ENCODE peak calls at places on chromosomes 13 and 19, in five cellular contexts. V, Z, N, F and P are unnamed samples.
A peak's percentile ranks its signal among the peaks of the same experiment; 100 is the strongest.

GRCh38 chr19:46486358-46486757 is 9.3 kb downstream of the PNMA8B start:
- DNase-seq in N (no peak), F (no peak), Z (no peak), V (no peak), P (no peak)

GRCh38 chr13:47478985-47479384 is 522.1 kb downstream of the SUCLA2 start:
- DNase-seq in F (no peak), N (no peak), Z (no peak), V (no peak), P (no peak)

GRCh38 chr13:25733696-25734435 is 317.9 kb downstream of the SHISA2 start:
- DNase-seq in F (no peak), V (peak; percentile 36), Z (no peak), N (no peak), P (no peak)

GRCh38 chr13:113493315-113493951 is 2.9 kb upstream of the DCUN1D2 start:
- DNase-seq in F (no peak), N (no peak), V (peak; percentile 97), Z (no peak), P (peak; percentile 45)

GRCh38 chr13:105035092-105035491 is 1500.4 kb downstream of the EFNB2 start:
- DNase-seq in V (no peak), Z (no peak), F (no peak), N (no peak), P (no peak)

GRCh38 chr13:59635591-59635990 is 528.1 kb downstream of the DIAPH3 start:
- DNase-seq in V (no peak), F (no peak), N (no peak), Z (no peak), P (no peak)

GRCh38 chr13:45278096-45278645 is 62.8 kb downstream of the TPT1 start:
- DNase-seq in F (no peak), N (no peak), V (peak; percentile 42), Z (no peak), P (no peak)

GRCh38 chr13:61728468-61728867 is 312.8 kb upstream of the PCDH20 start:
- DNase-seq in F (no peak), N (no peak), V (peak; percentile 48), Z (no peak), P (no peak)

GRCh38 chr19:6056801-6057650 is 53.3 kb downstream of the RFX2 start:
- DNase-seq in Z (peak; percentile 95), F (peak; percentile 61), V (peak; percentile 94), N (peak; percentile 84), P (peak; percentile 65)

GRCh38 chr13:40438999-40439797 is 227.2 kb downstream of the FOXO1 start:
- DNase-seq in V (peak; percentile 33), N (no peak), F (peak; percentile 15), Z (no peak), P (no peak)

GRCh38 chr13:23656637-23657036 is 86.4 kb downstream of the TNFRSF19 start:
- DNase-seq in N (no peak), F (no peak), V (peak; percentile 95), Z (no peak), P (no peak)

GRCh38 chr19:20787766-20788165 is 11.7 kb downstream of the ZNF66 start:
- DNase-seq in F (no peak), N (no peak), V (peak; percentile 3), Z (no peak), P (no peak)

GRCh38 chr13:113599396-113599795 is 14.8 kb downstream of the TFDP1 start:
- DNase-seq in N (no peak), Z (no peak), V (no peak), F (no peak), P (no peak)

GRCh38 chr19:49809155-49809986 is 3.7 kb downstream of the FUZ start:
- DNase-seq in N (no peak), V (peak; percentile 19), F (peak; percentile 72), Z (peak; percentile 77), P (peak; percentile 67)

GRCh38 chr13:20512042-20512683 is 13.5 kb downstream of the CRYL1 start:
- DNase-seq in F (no peak), Z (no peak), N (no peak), V (no peak), P (no peak)

GRCh38 chr13:40145139-40145538 is 489.7 kb downstream of the COG6 start:
- DNase-seq in Z (no peak), F (no peak), N (no peak), V (no peak), P (no peak)

GRCh38 chr19:35879770-35880317 is 11.5 kb downstream of the APLP1 start:
- DNase-seq in Z (peak; percentile 86), F (peak; percentile 94), N (peak; percentile 62), V (peak; percentile 85), P (peak; percentile 93)

GRCh38 chr13:59946924-59947323 is 216.8 kb downstream of the DIAPH3 start:
- DNase-seq in F (no peak), V (peak; percentile 82), N (no peak), Z (no peak), P (no peak)

GRCh38 chr13:92829930-92830329 is 396.7 kb upstream of the GPC6 start:
- DNase-seq in Z (no peak), V (no peak), N (no peak), F (no peak), P (no peak)

GRCh38 chr19:56639217-56639616 is 3.7 kb upstream of the SMIM17 start:
- DNase-seq in F (no peak), V (peak; percentile 10), N (no peak), Z (no peak), P (no peak)

GRCh38 chr19:54325194-54325621 is 12.2 kb upstream of the LILRA5 start:
- DNase-seq in F (peak; percentile 61), N (no peak), Z (no peak), V (no peak), P (peak; percentile 29)

GRCh38 chr13:105153626-105154025 is 1381.8 kb downstream of the EFNB2 start:
- DNase-seq in V (peak; percentile 11), Z (no peak), N (no peak), F (no peak), P (no peak)

GRCh38 chr19:49213791-49214190 is 56.2 kb downstream of the TRPM4 start:
- DNase-seq in Z (no peak), N (no peak), F (peak; percentile 31), V (no peak), P (no peak)

GRCh38 chr13:110301606-110302131 is 5.3 kb downstream of the COL4A1 start:
- DNase-seq in Z (peak; percentile 56), F (no peak), V (peak; percentile 83), N (no peak), P (no peak)

GRCh38 chr19:21127001-21127400 is 14.8 kb upstream of the ZNF431 start:
- DNase-seq in F (no peak), Z (no peak), N (no peak), V (no peak), P (no peak)

GRCh38 chr19:9934132-9934950 is 2.0 kb downstream of the OLFM2 start:
- DNase-seq in Z (peak; percentile 67), F (peak; percentile 90), V (no peak), N (no peak), P (peak; percentile 81)

GRCh38 chr13:94966380-94966779 is 254.0 kb upstream of the SOX21 start:
- DNase-seq in V (no peak), N (no peak), Z (no peak), F (no peak), P (no peak)

GRCh38 chr19:19642506-19643157 is 825 bp downstream of the GMIP start:
- DNase-seq in F (no peak), N (no peak), Z (no peak), V (no peak), P (no peak)

GRCh38 chr13:84574851-84575250 is 692.6 kb upstream of the SLITRK1 start:
- DNase-seq in Z (no peak), V (peak; percentile 29), N (no peak), F (no peak), P (no peak)

GRCh38 chr13:46739447-46740125 is 57.4 kb downstream of the ESD start:
- DNase-seq in N (no peak), Z (no peak), F (no peak), V (no peak), P (no peak)

GRCh38 chr19:38395381-38396127 is 7.1 kb downstream of the SPRED3 start:
- DNase-seq in F (no peak), N (no peak), V (no peak), Z (no peak), P (no peak)

GRCh38 chr13:97798836-97799235 is 154.6 kb upstream of the IPO5 start:
- DNase-seq in V (no peak), F (no peak), N (no peak), Z (no peak), P (no peak)

GRCh38 chr13:103349664-103350063 is 283.4 kb upstream of the SLC10A2 start:
- DNase-seq in Z (no peak), N (no peak), F (no peak), V (no peak), P (no peak)

GRCh38 chr19:40703029-40703755 is 12.7 kb upstream of the NUMBL start:
- DNase-seq in Z (no peak), F (no peak), V (no peak), N (no peak), P (no peak)
- H3K27ac ChIP-seq in Z (peak overlapping the region; percentile 40), F (no peak overlapping the region), V (no peak overlapping the region), N (no peak overlapping the region), P (no peak overlapping the region)

DNA sequence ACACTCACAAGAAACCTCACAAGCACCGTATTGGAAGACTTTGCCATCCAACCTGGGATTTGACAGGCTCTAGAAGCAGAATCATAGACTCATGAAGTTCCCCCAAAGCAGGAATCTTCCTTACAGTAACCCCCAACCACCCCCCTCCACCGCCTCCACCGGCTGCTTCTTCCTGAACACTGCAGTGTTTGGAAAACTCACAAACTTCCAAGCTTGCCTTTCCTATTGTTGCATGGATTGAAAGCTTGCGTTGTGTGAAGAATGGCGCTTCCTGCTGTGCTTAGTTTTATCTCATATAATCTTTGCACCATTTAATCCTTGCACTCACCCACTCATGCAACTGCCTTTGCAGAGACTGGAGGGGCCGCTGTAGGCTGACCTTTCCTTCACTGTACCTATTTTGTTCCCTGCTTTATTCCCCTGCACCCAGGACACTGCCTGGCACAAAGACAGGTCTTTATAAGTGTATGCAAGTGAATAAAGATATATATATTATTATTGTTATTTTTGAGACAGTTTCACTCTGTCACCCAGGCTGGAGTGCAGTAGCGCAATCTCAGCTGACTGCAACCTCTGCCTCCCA is 3.7 kb downstream of the ALOX5AP start:
- DNase-seq in V (no peak), N (no peak), F (no peak), Z (no peak), P (no peak)
- H3K4me1 ChIP-seq in V (peaks cover 19% of the 10 kb centered on the region), N (peaks cover 33% of the 10 kb centered on the region), F (peaks cover 20% of the 10 kb centered on the region), Z (no peaks in the 10 kb centered on the region), P (peaks cover 4% of the 10 kb centered on the region)

GRCh38 chr13:73198888-73199497 is 140.2 kb downstream of the KLF5 start:
- DNase-seq in V (peak; percentile 16), N (no peak), F (no peak), Z (no peak), P (no peak)
- H3K27ac ChIP-seq in V (no peak overlapping the region), N (no peak overlapping the region), F (no peak overlapping the region), Z (no peak overlapping the region), P (peak overlapping the region; percentile 46)

DNA sequence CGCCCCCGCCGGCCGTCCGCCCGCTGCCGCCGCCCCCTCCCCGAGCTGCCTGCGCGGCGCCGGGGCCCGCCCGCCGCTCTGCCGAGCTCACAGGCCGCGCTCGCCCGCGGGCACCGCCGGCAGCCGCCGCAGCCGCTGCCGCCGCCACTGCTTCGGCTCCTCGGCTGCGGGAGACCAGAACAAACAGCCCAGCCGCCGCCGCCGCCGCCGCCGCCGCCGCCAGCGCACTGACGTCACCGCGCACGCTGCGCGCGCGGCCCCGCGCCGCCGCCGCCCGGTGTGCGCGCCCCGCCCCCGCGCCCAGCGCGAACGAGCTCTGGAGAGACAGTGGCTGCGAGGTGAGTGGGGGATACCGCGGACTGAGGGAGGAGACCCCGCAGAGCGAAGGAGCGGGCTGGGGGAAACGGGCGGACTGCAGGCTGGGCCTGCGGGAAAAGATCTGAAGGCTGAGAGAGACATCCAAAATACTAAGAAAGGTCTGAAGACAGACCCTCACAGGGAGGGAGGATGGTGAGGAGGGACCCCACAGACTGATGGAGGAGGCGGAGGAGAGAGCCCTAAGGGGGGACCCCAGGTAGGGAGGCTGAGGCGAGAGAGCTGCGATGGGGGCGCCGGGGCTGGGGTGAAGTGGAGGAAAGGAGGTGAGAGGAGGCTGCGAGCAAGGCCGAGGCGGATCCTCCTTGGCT is at the start of gene BRD4:
- DNase-seq in V (peak; percentile 54), N (no peak), F (peak; percentile 81), Z (no peak), P (peak; percentile 79)
- H3K4me1 ChIP-seq in V (peaks cover 3% of the 10 kb centered on the region), N (peaks cover 71% of the 10 kb centered on the region), F (peaks cover 41% of the 10 kb centered on the region), Z (no peaks in the 10 kb centered on the region), P (no peaks in the 10 kb centered on the region)